ENCODE peak calls at places on chromosomes 4 and X, in four cellular contexts. One of them, this sample, is unnamed.

GRCh38 chrX:44343412-44343942 is at the start of gene EFHC2:
- DNase-seq in substantia nigra: peak
- DNase-seq in NCI-H82: peak
- DNase-seq in ELR: peak
- DNase-seq in this sample: peak

GRCh38 chrX:39388730-39389129 is 587.5 kb downstream of the MID1IP1 start:
- DNase-seq in NCI-H82: no peak
- DNase-seq in ELR: no peak
- DNase-seq in substantia nigra: no peak
- DNase-seq in this sample: no peak

GRCh38 chr4:143225167-143225566 is 40.5 kb downstream of the USP38 start:
- DNase-seq in NCI-H82: peak
- DNase-seq in substantia nigra: no peak
- DNase-seq in ELR: no peak
- DNase-seq in this sample: peak

GRCh38 chrX:136475236-136475635 is 12.5 kb upstream of the BRS3 start:
- DNase-seq in ELR: no peak
- DNase-seq in NCI-H82: no peak
- DNase-seq in substantia nigra: no peak
- DNase-seq in this sample: no peak

GRCh38 chr4:185096032-185096653 is 46.9 kb upstream of the SLC25A4 start:
- DNase-seq in NCI-H82: peak
- DNase-seq in substantia nigra: peak
- DNase-seq in ELR: peak
- DNase-seq in this sample: peak

GRCh38 chr4:158825443-158826036 is 56.7 kb downstream of the FNIP2 start:
- DNase-seq in ELR: no peak
- DNase-seq in substantia nigra: no peak
- DNase-seq in NCI-H82: no peak
- DNase-seq in this sample: no peak

GRCh38 chrX:107750263-107750662 is 25.3 kb downstream of the TSC22D3 start:
- DNase-seq in ELR: no peak
- DNase-seq in substantia nigra: no peak
- DNase-seq in NCI-H82: no peak
- DNase-seq in this sample: no peak

GRCh38 chr4:304987-305680 is at the start of gene ZNF732:
- DNase-seq in substantia nigra: no peak
- DNase-seq in ELR: no peak
- DNase-seq in NCI-H82: peak
- DNase-seq in this sample: no peak

GRCh38 chr4:2065106-2065930 is 6.2 kb downstream of the NAT8L start:
- DNase-seq in substantia nigra: no peak
- DNase-seq in ELR: no peak
- DNase-seq in NCI-H82: no peak
- DNase-seq in this sample: no peak

GRCh38 chrX:136192839-136193414 is 45.6 kb downstream of the FHL1 start:
- DNase-seq in ELR: peak
- DNase-seq in NCI-H82: no peak
- DNase-seq in substantia nigra: no peak
- DNase-seq in this sample: no peak

GRCh38 chrX:65463550-65463949 is 71.0 kb downstream of the LAS1L start:
- DNase-seq in NCI-H82: no peak
- DNase-seq in ELR: peak
- DNase-seq in substantia nigra: no peak
- DNase-seq in this sample: no peak

This sample was measured in WERI-Rb-1.